ENCODE peak calls at places on chromosomes 7 and 10, in four cellular contexts. Y is activated CD8-positive, alpha-beta T cell treated with anti-CD3 and anti-CD28 coated beads, Interleukin-2, amount 10 ng/mL, durations not matched to agents 7 days and 5 days; S is T follicular helper cell; G is activated CD4-positive, CD25-positive, alpha-beta regulatory T cell. F is an unnamed sample.

GRCh38 chr7:75980126-75980864 is 14.1 kb downstream of the TMEM120A start:
- DNase-seq in S (no peak), Y (no peak), G (no peak), F (no peak)

GRCh38 chr10:132626761-132627735 is 89.5 kb downstream of the INPP5A start:
- DNase-seq in S (no peak), Y (no peak), G (no peak), F (no peak)

GRCh38 chr7:70569335-70569819 is 562.6 kb upstream of the GALNT17 start:
- DNase-seq in G (no peak), Y (no peak), S (no peak), F (no peak)

GRCh38 chr10:119466655-119467054 is 75.9 kb downstream of the RGS10 start:
- DNase-seq in S (no peak), Y (peak), G (no peak), F (no peak)

GRCh38 chr10:88553116-88553752 is 29.9 kb downstream of the RNLS start:
- DNase-seq in G (no peak), S (peak), Y (peak), F (peak)

GRCh38 chr10:86391236-86391840 is 24.7 kb upstream of the GRID1 start:
- DNase-seq in S (no peak), G (no peak), Y (no peak), F (no peak)

GRCh38 chr7:117012284-117013174 is 59.2 kb downstream of the ST7 start:
- DNase-seq in Y (peak), G (no peak), S (no peak), F (no peak)

GRCh38 chr7:574661-575395 is 55.2 kb upstream of the PDGFA start:
- DNase-seq in Y (no peak), S (no peak), G (no peak), F (no peak)

GRCh38 chr7:127107601-127108007 is 145.1 kb downstream of the GRM8 start:
- DNase-seq in Y (peak), S (peak), G (no peak), F (no peak)

GRCh38 chr10:76303682-76304316 is 872.4 kb downstream of the LRMDA start:
- DNase-seq in Y (no peak), S (no peak), G (no peak), F (peak)

F was measured in anterior cingulate cortex.